ENCODE peak calls at places on chromosomes 5 and 9, in eight cellular contexts. F, X, Q, L, S, E, Z and P are unnamed samples.
A peak's percentile ranks its signal among the peaks of the same experiment; 100 is the strongest.

GRCh38 chr9:129027224-129027684 is 877 bp downstream of the SH3GLB2 start:
- DNase-seq in Z (no peak), E (no peak), S (no peak), F (no peak), X (peak; percentile 41), L (no peak), Q (no peak), P (no peak)

GRCh38 chr9:131837316-131837715 is 97.4 kb upstream of the RAPGEF1 start:
- DNase-seq in X (no peak), F (peak; percentile 18), E (no peak), Z (no peak), Q (no peak), L (no peak), S (no peak), P (no peak)

GRCh38 chr5:31983851-31984250 is 190.3 kb downstream of the GOLPH3 start:
- DNase-seq in F (no peak), Q (no peak), X (no peak), Z (no peak), E (no peak), S (no peak), L (no peak), P (no peak)

GRCh38 chr5:151596839-151597539 is 5.9 kb upstream of the FAT2 start:
- DNase-seq in Q (no peak), S (no peak), L (no peak), F (peak; percentile 84), E (no peak), Z (no peak), X (no peak), P (no peak)

GRCh38 chr9:95429948-95430620 is 86.7 kb downstream of the PTCH1 start:
- DNase-seq in S (no peak), Q (no peak), L (no peak), E (no peak), X (no peak), Z (no peak), F (no peak), P (no peak)

GRCh38 chr5:56620903-56621680 is 194.3 kb upstream of the MAP3K1 start:
- DNase-seq in X (no peak), L (no peak), Z (no peak), S (no peak), E (no peak), Q (no peak), F (no peak), P (no peak)

GRCh38 chr9:9352877-9353481 is 1259.8 kb downstream of the PTPRD start:
- DNase-seq in E (no peak), F (no peak), X (no peak), Q (no peak), S (no peak), L (no peak), Z (peak; percentile 3), P (no peak)

GRCh38 chr5:175590471-175590881 is 67.4 kb upstream of the HRH2 start:
- DNase-seq in L (no peak), E (no peak), F (peak; percentile 32), X (no peak), Z (no peak), S (no peak), Q (no peak), P (no peak)

GRCh38 chr5:132659598-132660493 is 1.9 kb downstream of the IL13 start:
- DNase-seq in L (no peak), F (no peak), E (no peak), X (no peak), S (no peak), Q (no peak), Z (no peak), P (no peak)

GRCh38 chr9:126207256-126207655 is 119.4 kb upstream of the MVB12B start:
- DNase-seq in Z (no peak), F (no peak), S (no peak), E (no peak), X (no peak), L (no peak), Q (no peak), P (no peak)

GRCh38 chr5:12777342-12777741 is 873.1 kb upstream of the CTNND2 start:
- DNase-seq in S (no peak), Z (no peak), E (no peak), X (no peak), Q (no peak), L (no peak), F (no peak), P (no peak)

GRCh38 chr9:112120471-112120925 is 54.6 kb downstream of the SUSD1 start:
- DNase-seq in S (no peak), E (no peak), X (peak; percentile 92), Q (no peak), Z (no peak), F (no peak), L (no peak), P (no peak)

GRCh38 chr5:56145106-56145505 is 88.0 kb downstream of the ANKRD55 start:
- DNase-seq in Z (no peak), X (no peak), Q (no peak), S (no peak), L (no peak), E (no peak), F (no peak), P (no peak)

GRCh38 chr5:103036601-103037000 is 83.3 kb downstream of the GIN1 start:
- DNase-seq in Z (no peak), L (no peak), S (no peak), E (no peak), Q (no peak), F (no peak), X (no peak), P (no peak)

GRCh38 chr5:134177197-134178171 is 734 bp upstream of the SKP1 start:
- DNase-seq in Q (no peak), Z (no peak), S (no peak), F (peak; percentile 62), E (no peak), X (peak; percentile 74), L (no peak), P (no peak)

GRCh38 chr5:120823316-120823715 is 359.2 kb downstream of the PRR16 start:
- DNase-seq in Q (no peak), F (no peak), Z (no peak), X (no peak), S (no peak), L (no peak), E (no peak), P (no peak)

GRCh38 chr5:84870369-84870768 is 485.7 kb upstream of the EDIL3 start:
- DNase-seq in X (no peak), Z (no peak), L (no peak), F (no peak), S (no peak), Q (no peak), E (no peak), P (no peak)

GRCh38 chr5:91058575-91058974 is 324.5 kb downstream of the ARRDC3 start:
- DNase-seq in L (no peak), Z (no peak), F (no peak), S (no peak), X (no peak), Q (no peak), E (no peak), P (no peak)

GRCh38 chr9:72315089-72315509 is 49.9 kb downstream of the ZFAND5 start:
- DNase-seq in L (peak; percentile 75), Q (peak; percentile 79), S (no peak), F (no peak), X (peak; percentile 50), E (no peak), Z (no peak), P (no peak)

GRCh38 chr9:132905726-132906125 is 27.0 kb downstream of the SPACA9 start:
- DNase-seq in F (no peak), L (no peak), E (no peak), S (no peak), Z (no peak), X (no peak), Q (no peak), P (no peak)

GRCh38 chr9:14824481-14824880 is 85.7 kb downstream of the FREM1 start:
- DNase-seq in F (no peak), E (no peak), L (no peak), Q (no peak), Z (no peak), S (no peak), X (no peak), P (no peak)

GRCh38 chr5:52356311-52356918 is 431.3 kb upstream of the ITGA1 start:
- DNase-seq in X (peak; percentile 82), E (no peak), S (no peak), Z (no peak), L (no peak), Q (no peak), F (no peak), P (no peak)

GRCh38 chr5:22560115-22560514 is 293.0 kb downstream of the CDH12 start:
- DNase-seq in L (no peak), X (no peak), E (no peak), S (no peak), F (peak; percentile 38), Q (no peak), Z (no peak), P (no peak)

GRCh38 chr5:51272957-51273356 is 110.3 kb upstream of the ISL1 start:
- DNase-seq in X (no peak), L (no peak), E (no peak), Q (no peak), F (no peak), Z (no peak), S (no peak), P (no peak)

GRCh38 chr9:114518599-114519022 is 13.3 kb upstream of the WHRN start:
- DNase-seq in S (no peak), F (no peak), Q (no peak), X (no peak), E (no peak), Z (no peak), L (no peak), P (peak; percentile 48)

GRCh38 chr5:6780802-6781391 is 67.7 kb downstream of the TENT4A start:
- DNase-seq in X (peak; percentile 39), Q (no peak), S (no peak), L (peak; percentile 29), Z (peak; percentile 51), F (no peak), E (peak; percentile 6), P (peak; percentile 8)

GRCh38 chr5:25544652-25545249 is 900.0 kb upstream of the CDH10 start:
- DNase-seq in S (no peak), F (peak; percentile 38), Q (no peak), X (no peak), L (no peak), Z (peak; percentile 17), E (no peak), P (no peak)

GRCh38 chr9:114774504-114774903 is 31.3 kb downstream of the TNFSF15 start:
- DNase-seq in F (no peak), Z (no peak), S (no peak), E (no peak), L (no peak), X (no peak), Q (no peak), P (peak; percentile 30)

GRCh38 chr9:90915693-90916092 is 114.1 kb downstream of the SYK start:
- DNase-seq in X (peak; percentile 38), L (no peak), S (no peak), Q (no peak), Z (peak; percentile 64), E (no peak), F (no peak), P (no peak)